ENCODE peak calls at places on chromosomes 7 and 10, in seven cellular contexts. S, T, C, L, U, W and Q are unnamed samples.
A peak's percentile ranks its signal among the peaks of the same experiment; 100 is the strongest.

GRCh38 chr10:76287856-76288255 is 856.4 kb downstream of the LRMDA start:
- DNase-seq in U (no peak), W (no peak), T (no peak), S (peak; percentile 25), C (no peak), L (no peak), Q (no peak)

GRCh38 chr7:49638166-49638565 is 135.3 kb upstream of the VWC2 start:
- DNase-seq in L (no peak), U (no peak), C (no peak), S (no peak), W (no peak), T (no peak), Q (no peak)

GRCh38 chr7:46165281-46165680 is 244.2 kb upstream of the IGFBP3 start:
- DNase-seq in W (no peak), U (no peak), T (no peak), C (no peak), L (no peak), S (peak; percentile 47), Q (no peak)

GRCh38 chr10:29057712-29058426 is 231.0 kb upstream of the LYZL1 start:
- DNase-seq in T (no peak), C (no peak), S (no peak), W (no peak), L (peak; percentile 25), U (peak; percentile 48), Q (no peak)

GRCh38 chr10:79209831-79210230 is 137.4 kb upstream of the PPIF start:
- DNase-seq in U (no peak), C (no peak), S (no peak), L (no peak), W (no peak), T (no peak), Q (no peak)

GRCh38 chr10:47038881-47039557 is 127.8 kb downstream of the PTPN20 start:
- DNase-seq in W (no peak), T (peak; percentile 25), U (no peak), S (no peak), C (no peak), L (no peak), Q (no peak)

GRCh38 chr7:37643876-37644275 is 39.7 kb upstream of the GPR141 start:
- DNase-seq in T (no peak), W (no peak), S (no peak), U (no peak), C (no peak), L (no peak), Q (no peak)

GRCh38 chr7:25240340-25240739 is 12.1 kb upstream of the NPVF start:
- DNase-seq in S (no peak), U (no peak), W (no peak), C (no peak), L (peak; percentile 65), T (no peak), Q (no peak)

GRCh38 chr7:13286916-13287315 is 599.5 kb downstream of the ARL4A start:
- DNase-seq in W (no peak), L (no peak), U (no peak), T (no peak), C (no peak), S (no peak), Q (no peak)

GRCh38 chr10:905972-906371 is 25.5 kb downstream of the LARP4B start:
- DNase-seq in W (no peak), L (no peak), U (no peak), S (no peak), C (no peak), T (no peak), Q (no peak)

GRCh38 chr7:129998446-129998845 is 45.7 kb upstream of the UBE2H start:
- DNase-seq in U (no peak), C (no peak), T (no peak), S (no peak), L (no peak), W (no peak), Q (no peak)

GRCh38 chr10:125781374-125781773 is 5.8 kb upstream of the MMP21 start:
- DNase-seq in L (no peak), W (no peak), U (no peak), S (no peak), C (no peak), T (no peak), Q (no peak)

GRCh38 chr10:127612-128432 is 7.4 kb upstream of the ZMYND11 start:
- DNase-seq in W (no peak), U (no peak), S (no peak), C (no peak), T (no peak), L (no peak), Q (no peak)

GRCh38 chr7:79921976-79922375 is 212.7 kb upstream of the GNAI1 start:
- DNase-seq in C (no peak), S (no peak), U (no peak), W (no peak), L (no peak), T (no peak), Q (no peak)

GRCh38 chr10:109737009-109737408 is 186.3 kb downstream of the XPNPEP1 start:
- DNase-seq in C (no peak), U (no peak), L (no peak), T (no peak), W (no peak), S (no peak), Q (no peak)

GRCh38 chr10:104329754-104330153 is 8.5 kb downstream of the ITPRIP start:
- DNase-seq in W (no peak), S (peak; percentile 86), T (peak; percentile 64), U (no peak), L (no peak), C (no peak), Q (no peak)

GRCh38 chr7:81180573-81180972 is 261.7 kb upstream of the SEMA3C start:
- DNase-seq in T (no peak), S (no peak), C (no peak), U (no peak), W (no peak), L (no peak), Q (no peak)

GRCh38 chr10:121461307-121461706 is 136.9 kb downstream of the FGFR2 start:
- DNase-seq in S (no peak), C (no peak), U (no peak), W (no peak), L (no peak), T (no peak), Q (no peak)

GRCh38 chr7:135856356-135857144 is 107.9 kb upstream of the FAM180A start:
- DNase-seq in C (no peak), U (no peak), S (no peak), W (no peak), L (no peak), T (no peak), Q (peak; percentile 87)

GRCh38 chr10:7354330-7355047 is 56.3 kb downstream of the SFMBT2 start:
- DNase-seq in T (no peak), U (no peak), L (peak; percentile 49), W (no peak), C (peak; percentile 78), S (peak; percentile 83), Q (no peak)
- TF ChIP-seq CTCF in T (no peak), U (no peak), L (no peak), W (no peak), C (no peak), S (no peak), Q (no peak)

GRCh38 chr10:89556590-89556989 is 21.2 kb upstream of the SLC16A12 start:
- DNase-seq in C (no peak), W (no peak), U (no peak), T (no peak), L (no peak), S (peak; percentile 44), Q (no peak)

GRCh38 chr10:89552213-89552612 is 16.8 kb upstream of the SLC16A12 start:
- DNase-seq in U (no peak), S (no peak), C (no peak), T (no peak), L (no peak), W (no peak), Q (no peak)

GRCh38 chr10:89554433-89554832 is 19.0 kb upstream of the SLC16A12 start:
- DNase-seq in S (no peak), U (no peak), T (no peak), C (no peak), L (no peak), W (no peak), Q (no peak)

GRCh38 chr10:89553064-89553734 is 17.8 kb upstream of the SLC16A12 start:
- DNase-seq in L (no peak), S (peak; percentile 92), W (no peak), U (no peak), T (no peak), C (peak; percentile 41), Q (peak; percentile 84)

DNA sequence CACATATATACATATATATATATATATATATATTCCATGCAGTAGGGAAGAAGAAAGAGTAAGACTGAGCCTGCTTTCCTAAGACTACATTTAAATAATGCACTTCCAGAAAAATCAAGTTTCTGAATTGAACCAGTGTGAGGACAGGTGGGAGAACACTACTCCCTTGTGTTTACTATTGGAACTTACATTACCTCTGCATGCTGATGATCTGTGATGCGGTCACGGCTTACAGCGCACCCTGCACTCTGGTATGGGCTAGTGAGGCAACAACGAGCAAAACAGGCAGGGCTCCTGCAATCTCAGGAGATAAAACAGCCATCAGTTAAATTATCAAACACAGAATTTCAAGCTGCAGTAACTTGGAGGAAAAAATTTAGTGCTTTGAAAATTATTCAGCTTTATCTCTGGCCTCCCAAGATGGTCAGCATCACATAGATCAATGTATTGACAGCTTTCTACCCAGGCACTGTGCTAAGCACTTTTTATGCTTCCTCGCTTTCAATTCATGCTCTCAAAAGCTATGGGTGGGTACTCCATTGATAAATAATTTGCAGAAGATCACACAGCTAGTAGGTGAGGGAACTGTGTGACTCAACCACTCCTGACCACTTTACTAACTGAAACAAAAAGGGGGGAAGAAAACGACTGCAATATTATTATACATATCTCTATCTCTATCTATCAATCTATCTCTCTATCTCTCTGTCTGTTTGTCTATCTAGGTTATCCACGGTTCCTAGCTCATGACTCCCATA is 20.5 kb upstream of the SLC16A12 start:
- DNase-seq in W (no peak), T (no peak), C (no peak), U (no peak), S (peak; percentile 47), L (no peak), Q (no peak)
- H3K4me3 ChIP-seq in W (no peak overlapping the region), T (no peak overlapping the region), C (no peak overlapping the region), U (no peak overlapping the region), S (no peak overlapping the region), L (no peak overlapping the region), Q (no peak overlapping the region)

GRCh38 chr10:98262571-98262970 is 5.4 kb downstream of the LOXL4 start:
- DNase-seq in T (no peak), S (peak; percentile 77), W (no peak), L (no peak), U (peak; percentile 61), C (no peak), Q (no peak)
- TF ChIP-seq CTCF in T (peak; percentile 28), S (peak; percentile 52), W (peak; percentile 34), L (peak; percentile 53), U (peak; percentile 46), C (peak; percentile 29), Q (peak; percentile 10)

DNA sequence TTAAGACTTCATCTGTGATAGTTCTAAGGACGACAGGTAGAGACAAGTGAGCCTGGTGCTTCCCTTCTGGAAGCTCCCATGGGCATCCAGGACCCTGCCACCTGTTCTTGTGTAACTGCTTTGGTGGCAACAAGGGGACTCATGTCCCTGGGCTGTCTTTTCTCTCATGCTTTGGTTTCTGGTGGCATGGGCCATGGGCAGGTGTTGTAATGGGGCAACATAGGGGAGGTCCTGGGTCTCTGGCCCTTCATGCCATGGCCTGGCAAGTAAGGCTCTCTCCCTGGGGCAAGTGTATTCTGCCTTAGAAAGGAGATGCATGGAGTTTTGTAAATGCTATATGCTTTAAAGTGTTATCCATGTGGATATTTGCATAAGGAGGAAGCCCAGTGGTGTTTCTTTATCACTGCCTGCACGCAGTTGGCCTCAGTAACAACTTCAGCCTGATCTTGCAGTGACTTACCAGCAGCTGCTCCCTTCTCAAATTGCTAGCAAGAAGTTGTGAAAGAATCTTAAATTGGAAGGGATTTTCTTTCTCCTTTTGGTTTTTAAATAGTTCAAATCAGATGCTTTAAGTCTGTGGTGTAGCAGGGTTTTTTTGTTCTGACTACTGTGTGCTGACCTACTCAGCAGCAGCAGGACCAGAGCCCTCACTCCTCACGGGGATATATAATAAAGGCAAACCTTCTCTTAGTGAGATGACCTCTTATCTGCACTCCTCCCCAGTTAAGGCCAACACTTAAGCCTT is 39.9 kb downstream of the OGDH start:
- DNase-seq in T (no peak), S (no peak), C (no peak), W (no peak), L (no peak), U (no peak), Q (no peak)
- H3K4me3 ChIP-seq in T (no peak overlapping the region), S (no peak overlapping the region), C (no peak overlapping the region), W (no peak overlapping the region), L (no peak overlapping the region), U (no peak overlapping the region), Q (no peak overlapping the region)